ENCODE peak calls at places on chromosomes 7 and 10, in ten cellular contexts. One of them, this sample, is unnamed.

GRCh38 chr10:63376560-63377304 is 89.0 kb downstream of the JMJD1C start:
- DNase-seq in PC-9: no peak
- DNase-seq in naive thymus-derived CD8-positive, alpha-beta T cell: no peak
- DNase-seq in lung: no peak
- DNase-seq in activated CD4-positive, alpha-beta T cell treated with anti-CD3 and anti-CD28 coated beads for 1 hour: no peak
- DNase-seq in stimulated activated CD8-positive, alpha-beta memory T cell treated with anti-CD3 and anti-CD28 coated beads, Interleukin-12 subunit alpha, Interleukin-12 subunit beta, amount 100 ng/mL, for 4 hours: no peak
- DNase-seq in naive B cell: peak
- DNase-seq in putamen: no peak
- DNase-seq in epithelial cell of esophagus: peak
- DNase-seq in amygdala: no peak
- DNase-seq in this sample: no peak

GRCh38 chr10:52566471-52567246 is 205.9 kb downstream of the MBL2 start:
- DNase-seq in epithelial cell of esophagus: peak
- DNase-seq in activated CD4-positive, alpha-beta T cell treated with anti-CD3 and anti-CD28 coated beads for 1 hour: no peak
- DNase-seq in putamen: no peak
- DNase-seq in naive B cell: no peak
- DNase-seq in amygdala: no peak
- DNase-seq in PC-9: peak
- DNase-seq in lung: no peak
- DNase-seq in naive thymus-derived CD8-positive, alpha-beta T cell: no peak
- DNase-seq in stimulated activated CD8-positive, alpha-beta memory T cell treated with anti-CD3 and anti-CD28 coated beads, Interleukin-12 subunit alpha, Interleukin-12 subunit beta, amount 100 ng/mL, for 4 hours: no peak
- DNase-seq in this sample: no peak

GRCh38 chr7:39527951-39528350 is 38.3 kb upstream of the YAE1 start:
- DNase-seq in naive B cell: no peak
- DNase-seq in naive thymus-derived CD8-positive, alpha-beta T cell: no peak
- DNase-seq in stimulated activated CD8-positive, alpha-beta memory T cell treated with anti-CD3 and anti-CD28 coated beads, Interleukin-12 subunit alpha, Interleukin-12 subunit beta, amount 100 ng/mL, for 4 hours: no peak
- DNase-seq in PC-9: no peak
- DNase-seq in epithelial cell of esophagus: peak
- DNase-seq in lung: no peak
- DNase-seq in amygdala: no peak
- DNase-seq in putamen: no peak
- DNase-seq in activated CD4-positive, alpha-beta T cell treated with anti-CD3 and anti-CD28 coated beads for 1 hour: no peak
- DNase-seq in this sample: no peak

GRCh38 chr10:123607386-123607785 is 58.8 kb upstream of the GPR26 start:
- DNase-seq in putamen: no peak
- DNase-seq in naive thymus-derived CD8-positive, alpha-beta T cell: no peak
- DNase-seq in epithelial cell of esophagus: no peak
- DNase-seq in stimulated activated CD8-positive, alpha-beta memory T cell treated with anti-CD3 and anti-CD28 coated beads, Interleukin-12 subunit alpha, Interleukin-12 subunit beta, amount 100 ng/mL, for 4 hours: no peak
- DNase-seq in amygdala: no peak
- DNase-seq in naive B cell: no peak
- DNase-seq in PC-9: no peak
- DNase-seq in activated CD4-positive, alpha-beta T cell treated with anti-CD3 and anti-CD28 coated beads for 1 hour: no peak
- DNase-seq in lung: no peak
- DNase-seq in this sample: no peak

GRCh38 chr7:25624837-25625236 is 396.6 kb upstream of the NPVF start:
- DNase-seq in activated CD4-positive, alpha-beta T cell treated with anti-CD3 and anti-CD28 coated beads for 1 hour: no peak
- DNase-seq in naive B cell: no peak
- DNase-seq in putamen: no peak
- DNase-seq in lung: no peak
- DNase-seq in naive thymus-derived CD8-positive, alpha-beta T cell: no peak
- DNase-seq in PC-9: no peak
- DNase-seq in amygdala: no peak
- DNase-seq in stimulated activated CD8-positive, alpha-beta memory T cell treated with anti-CD3 and anti-CD28 coated beads, Interleukin-12 subunit alpha, Interleukin-12 subunit beta, amount 100 ng/mL, for 4 hours: no peak
- DNase-seq in epithelial cell of esophagus: no peak
- DNase-seq in this sample: no peak

GRCh38 chr10:24465899-24466615 is 257.1 kb downstream of the KIAA1217 start:
- DNase-seq in naive B cell: no peak
- DNase-seq in naive thymus-derived CD8-positive, alpha-beta T cell: no peak
- DNase-seq in PC-9: peak
- DNase-seq in lung: peak
- DNase-seq in amygdala: no peak
- DNase-seq in putamen: no peak
- DNase-seq in stimulated activated CD8-positive, alpha-beta memory T cell treated with anti-CD3 and anti-CD28 coated beads, Interleukin-12 subunit alpha, Interleukin-12 subunit beta, amount 100 ng/mL, for 4 hours: no peak
- DNase-seq in activated CD4-positive, alpha-beta T cell treated with anti-CD3 and anti-CD28 coated beads for 1 hour: no peak
- DNase-seq in epithelial cell of esophagus: peak
- DNase-seq in this sample: no peak

GRCh38 chr7:112381311-112382091 is 68.8 kb upstream of the IFRD1 start:
- DNase-seq in stimulated activated CD8-positive, alpha-beta memory T cell treated with anti-CD3 and anti-CD28 coated beads, Interleukin-12 subunit alpha, Interleukin-12 subunit beta, amount 100 ng/mL, for 4 hours: no peak
- DNase-seq in amygdala: no peak
- DNase-seq in activated CD4-positive, alpha-beta T cell treated with anti-CD3 and anti-CD28 coated beads for 1 hour: no peak
- DNase-seq in PC-9: no peak
- DNase-seq in naive thymus-derived CD8-positive, alpha-beta T cell: no peak
- DNase-seq in epithelial cell of esophagus: no peak
- DNase-seq in lung: no peak
- DNase-seq in putamen: no peak
- DNase-seq in naive B cell: no peak
- DNase-seq in this sample: no peak

GRCh38 chr10:121415017-121415416 is 183.2 kb downstream of the FGFR2 start:
- DNase-seq in amygdala: no peak
- DNase-seq in naive thymus-derived CD8-positive, alpha-beta T cell: no peak
- DNase-seq in stimulated activated CD8-positive, alpha-beta memory T cell treated with anti-CD3 and anti-CD28 coated beads, Interleukin-12 subunit alpha, Interleukin-12 subunit beta, amount 100 ng/mL, for 4 hours: no peak
- DNase-seq in naive B cell: no peak
- DNase-seq in lung: no peak
- DNase-seq in activated CD4-positive, alpha-beta T cell treated with anti-CD3 and anti-CD28 coated beads for 1 hour: no peak
- DNase-seq in PC-9: no peak
- DNase-seq in putamen: no peak
- DNase-seq in epithelial cell of esophagus: no peak
- DNase-seq in this sample: no peak

GRCh38 chr7:90692396-90692795 is 96.3 kb downstream of the CDK14 start:
- DNase-seq in epithelial cell of esophagus: no peak
- DNase-seq in amygdala: no peak
- DNase-seq in PC-9: no peak
- DNase-seq in stimulated activated CD8-positive, alpha-beta memory T cell treated with anti-CD3 and anti-CD28 coated beads, Interleukin-12 subunit alpha, Interleukin-12 subunit beta, amount 100 ng/mL, for 4 hours: no peak
- DNase-seq in lung: no peak
- DNase-seq in putamen: no peak
- DNase-seq in naive B cell: no peak
- DNase-seq in activated CD4-positive, alpha-beta T cell treated with anti-CD3 and anti-CD28 coated beads for 1 hour: no peak
- DNase-seq in naive thymus-derived CD8-positive, alpha-beta T cell: no peak
- DNase-seq in this sample: no peak

GRCh38 chr7:148264933-148265557 is 325.5 kb upstream of the C7orf33 start:
- DNase-seq in amygdala: no peak
- DNase-seq in epithelial cell of esophagus: peak
- DNase-seq in activated CD4-positive, alpha-beta T cell treated with anti-CD3 and anti-CD28 coated beads for 1 hour: no peak
- DNase-seq in naive thymus-derived CD8-positive, alpha-beta T cell: no peak
- DNase-seq in naive B cell: peak
- DNase-seq in putamen: no peak
- DNase-seq in lung: no peak
- DNase-seq in stimulated activated CD8-positive, alpha-beta memory T cell treated with anti-CD3 and anti-CD28 coated beads, Interleukin-12 subunit alpha, Interleukin-12 subunit beta, amount 100 ng/mL, for 4 hours: no peak
- DNase-seq in PC-9: peak
- DNase-seq in this sample: no peak

GRCh38 chr7:19410096-19410495 is 264.9 kb upstream of the FERD3L start:
- DNase-seq in PC-9: no peak
- DNase-seq in amygdala: no peak
- DNase-seq in stimulated activated CD8-positive, alpha-beta memory T cell treated with anti-CD3 and anti-CD28 coated beads, Interleukin-12 subunit alpha, Interleukin-12 subunit beta, amount 100 ng/mL, for 4 hours: no peak
- DNase-seq in putamen: no peak
- DNase-seq in activated CD4-positive, alpha-beta T cell treated with anti-CD3 and anti-CD28 coated beads for 1 hour: no peak
- DNase-seq in lung: no peak
- DNase-seq in epithelial cell of esophagus: no peak
- DNase-seq in naive B cell: no peak
- DNase-seq in naive thymus-derived CD8-positive, alpha-beta T cell: no peak
- DNase-seq in this sample: no peak

GRCh38 chr7:295155-296154 is 5.5 kb downstream of the FOXL3 start:
- DNase-seq in activated CD4-positive, alpha-beta T cell treated with anti-CD3 and anti-CD28 coated beads for 1 hour: no peak
- DNase-seq in amygdala: no peak
- DNase-seq in putamen: no peak
- DNase-seq in naive thymus-derived CD8-positive, alpha-beta T cell: no peak
- DNase-seq in naive B cell: no peak
- DNase-seq in lung: no peak
- DNase-seq in stimulated activated CD8-positive, alpha-beta memory T cell treated with anti-CD3 and anti-CD28 coated beads, Interleukin-12 subunit alpha, Interleukin-12 subunit beta, amount 100 ng/mL, for 4 hours: no peak
- DNase-seq in epithelial cell of esophagus: no peak
- DNase-seq in PC-9: no peak
- DNase-seq in this sample: peak